ENCODE peak calls at places on chromosome 1, in four cellular contexts. P is hepatic stellate cell; C is activated gamma-delta T cell treated with anti-CD3 and anti-CD28 coated beads, Interleukin-2, amount 50 U/mL, for 16 hours; A is AG08396. S is an unnamed sample.

GRCh38 chr1:36034692-36035091 is 49.2 kb upstream of the TEKT2 start:
- DNase-seq in P (peak), C (no peak), A (peak), S (no peak)

GRCh38 chr1:200899451-200899915 is 4.8 kb downstream of the INAVA start:
- DNase-seq in P (no peak), C (no peak), A (no peak), S (no peak)

GRCh38 chr1:192668434-192668983 is 32.6 kb downstream of the RGS13 start:
- DNase-seq in P (no peak), C (no peak), A (no peak), S (no peak)

GRCh38 chr1:167219646-167220536 is 795 bp upstream of the POU2F1 start:
- DNase-seq in P (peak), C (peak), A (peak), S (peak)

GRCh38 chr1:231032963-231033362 is 7.1 kb downstream of the FAM89A start:
- DNase-seq in P (no peak), C (no peak), A (no peak), S (no peak)

GRCh38 chr1:89884718-89885596 is 64.1 kb downstream of the LRRC8D start:
- DNase-seq in P (no peak), C (no peak), A (no peak), S (no peak)

GRCh38 chr1:177077734-177078489 is 86.6 kb downstream of the ASTN1 start:
- DNase-seq in P (no peak), C (no peak), A (no peak), S (no peak)

GRCh38 chr1:8720347-8720746 is 97.1 kb downstream of the RERE start:
- DNase-seq in P (no peak), C (no peak), A (no peak), S (no peak)

GRCh38 chr1:202282017-202282335 is 59.8 kb downstream of the UBE2T start:
- DNase-seq in P (no peak), C (no peak), A (no peak), S (no peak)

GRCh38 chr1:168774241-168774640 is 45.2 kb upstream of the DPT start:
- DNase-seq in P (no peak), C (no peak), A (no peak), S (no peak)

GRCh38 chr1:217569021-217569420 is 61.9 kb downstream of the GPATCH2 start:
- DNase-seq in P (no peak), C (no peak), A (no peak), S (no peak)

GRCh38 chr1:163761898-163762297 is 440.1 kb downstream of the NUF2 start:
- DNase-seq in P (no peak), C (no peak), A (no peak), S (no peak)

GRCh38 chr1:60978421-60979357 is 103.7 kb upstream of the NFIA start:
- DNase-seq in P (peak), C (peak), A (peak), S (no peak)

GRCh38 chr1:5423109-5423508 is 569.1 kb downstream of the NPHP4 start:
- DNase-seq in P (no peak), C (peak), A (no peak), S (no peak)

GRCh38 chr1:202155478-202156021 is 4.9 kb downstream of the PTPN7 start:
- DNase-seq in P (no peak), C (no peak), A (no peak), S (no peak)

GRCh38 chr1:11736746-11737639 is 1.1 kb downstream of the AGTRAP start:
- DNase-seq in P (peak), C (peak), A (peak), S (no peak)

GRCh38 chr1:43071241-43071640 is 100.8 kb downstream of the EBNA1BP2 start:
- DNase-seq in P (no peak), C (no peak), A (no peak), S (no peak)

GRCh38 chr1:7491089-7491817 is 279.8 kb upstream of the VAMP3 start:
- DNase-seq in P (no peak), C (no peak), A (peak), S (peak)

GRCh38 chr1:198212126-198212525 is 55.3 kb downstream of the NEK7 start:
- DNase-seq in P (no peak), C (no peak), A (no peak), S (no peak)

GRCh38 chr1:115811140-115811828 is 29.6 kb downstream of the NHLH2 start:
- DNase-seq in P (no peak), C (no peak), A (no peak), S (no peak)

GRCh38 chr1:64875101-64875500 is 91.2 kb downstream of the JAK1 start:
- DNase-seq in P (no peak), C (no peak), A (no peak), S (no peak)

GRCh38 chr1:14912831-14913230 is 240.7 kb upstream of the TMEM51 start:
- DNase-seq in P (no peak), C (no peak), A (no peak), S (no peak)

GRCh38 chr1:24297852-24298232 is 21.3 kb upstream of the GRHL3 start:
- DNase-seq in P (no peak), C (no peak), A (no peak), S (no peak)

GRCh38 chr1:150550222-150551048 is 1.2 kb downstream of the ADAMTSL4 start:
- DNase-seq in P (no peak), C (no peak), A (no peak), S (no peak)

GRCh38 chr1:67588186-67588865 is 96.7 kb upstream of the GADD45A start:
- DNase-seq in P (no peak), C (no peak), A (no peak), S (peak)

GRCh38 chr1:180911640-180912161 is 996 bp upstream of the KIAA1614 start:
- DNase-seq in P (peak), C (no peak), A (no peak), S (peak)

GRCh38 chr1:3222042-3222692 is 153.2 kb downstream of the PRDM16 start:
- DNase-seq in P (no peak), C (no peak), A (no peak), S (no peak)

GRCh38 chr1:12186277-12186985 is 19.6 kb downstream of the TNFRSF1B start:
- DNase-seq in P (no peak), C (no peak), A (no peak), S (no peak)

GRCh38 chr1:225737179-225737578 is 40.4 kb upstream of the SRP9 start:
- DNase-seq in P (no peak), C (no peak), A (no peak), S (no peak)

GRCh38 chr1:234373938-234374240 is 633 bp downstream of the COA6 start:
- DNase-seq in P (no peak), C (no peak), A (no peak), S (no peak)

GRCh38 chr1:167820684-167821355 is 93.1 kb downstream of the ADCY10 start:
- DNase-seq in P (no peak), C (no peak), A (no peak), S (no peak)

GRCh38 chr1:156291226-156292061 is 4.0 kb downstream of the GLMP start:
- DNase-seq in P (peak), C (no peak), A (peak), S (peak)

GRCh38 chr1:228765543-228765942 is 30.3 kb downstream of the RHOU start:
- DNase-seq in P (no peak), C (no peak), A (no peak), S (no peak)

GRCh38 chr1:154344977-154345837 is 19.9 kb downstream of the ATP8B2 start:
- DNase-seq in P (peak), C (peak), A (peak), S (peak)

GRCh38 chr1:235617808-235618207 is 31.8 kb downstream of the GNG4 start:
- DNase-seq in P (peak), C (no peak), A (peak), S (peak)

GRCh38 chr1:229420765-229421164 is 13.1 kb downstream of the ACTA1 start:
- DNase-seq in P (no peak), C (no peak), A (no peak), S (no peak)

GRCh38 chr1:116377564-116378529 is 4.8 kb downstream of the ATP1A1 start:
- DNase-seq in P (peak), C (peak), A (peak), S (peak)

GRCh38 chr1:193325771-193326170 is 139.4 kb upstream of the B3GALT2 start:
- DNase-seq in P (no peak), C (no peak), A (no peak), S (peak)

GRCh38 chr1:12456979-12457378 is 161.0 kb downstream of the DHRS3 start:
- DNase-seq in P (no peak), C (no peak), A (no peak), S (no peak)

GRCh38 chr1:53822931-53823330 is 15.2 kb downstream of the NDC1 start:
- DNase-seq in P (no peak), C (no peak), A (no peak), S (no peak)

S was measured in foreskin melanocyte.